ENCODE peak calls at places on chromosome 4, in ten cellular contexts. E, I, X, Q, R, G, O, B, Y and Z are unnamed samples.

GRCh38 chr4:171130126-171130801 is 682.9 kb upstream of the GALNTL6 start:
- DNase-seq in E (peak; percentile 1), I (no peak), X (no peak), Q (no peak), R (no peak), G (no peak), O (no peak), B (no peak), Y (no peak), Z (no peak)

GRCh38 chr4:31655328-31655727 is 935.2 kb downstream of the PCDH7 start:
- DNase-seq in E (no peak), I (peak; percentile 1), X (no peak), Q (no peak), R (no peak), G (no peak), O (no peak), B (no peak), Y (peak; percentile 33), Z (no peak)

GRCh38 chr4:41181037-41181436 is 33.3 kb downstream of the APBB2 start:
- DNase-seq in E (no peak), I (no peak), X (no peak), Q (no peak), R (no peak), G (no peak), O (no peak), B (no peak), Y (no peak), Z (no peak)

GRCh38 chr4:76090241-76090691 is 15.8 kb downstream of the ART3 start:
- DNase-seq in E (no peak), I (peak; percentile 72), X (no peak), Q (no peak), R (no peak), G (no peak), O (no peak), B (peak; percentile 81), Y (peak; percentile 68), Z (peak; percentile 88)

GRCh38 chr4:120755864-120756263 is 166.7 kb downstream of the PRDM5 start:
- DNase-seq in E (no peak), I (no peak), X (no peak), Q (no peak), R (no peak), G (no peak), O (no peak), B (no peak), Y (no peak), Z (no peak)

GRCh38 chr4:20284990-20285389 is 33.3 kb downstream of the SLIT2 start:
- DNase-seq in E (no peak), I (peak; percentile 29), X (no peak), Q (no peak), R (no peak), G (no peak), O (no peak), B (no peak), Y (no peak), Z (peak; percentile 31)

GRCh38 chr4:145935253-145936141 is 3.1 kb downstream of the ZNF827 start:
- DNase-seq in E (peak; percentile 59), I (no peak), X (peak; percentile 50), Q (no peak), R (no peak), G (no peak), O (peak; percentile 37), B (peak; percentile 48), Y (no peak), Z (peak; percentile 29)

GRCh38 chr4:13248621-13249298 is 235.4 kb downstream of the RAB28 start:
- DNase-seq in E (peak; percentile 6), I (peak; percentile 53), X (no peak), Q (no peak), R (no peak), G (no peak), O (no peak), B (no peak), Y (no peak), Z (no peak)

GRCh38 chr4:80208606-80209005 is 11.3 kb downstream of the PRDM8 start:
- DNase-seq in E (no peak), I (no peak), X (no peak), Q (no peak), R (no peak), G (no peak), O (no peak), B (no peak), Y (no peak), Z (no peak)

GRCh38 chr4:30268370-30268769 is 451.8 kb upstream of the PCDH7 start:
- DNase-seq in E (no peak), I (no peak), X (no peak), Q (no peak), R (no peak), G (no peak), O (no peak), B (no peak), Y (no peak), Z (no peak)

GRCh38 chr4:118351851-118352827 is 664 bp downstream of the PRSS12 start:
- DNase-seq in E (peak; percentile 36), I (no peak), X (peak; percentile 28), Q (no peak), R (peak; percentile 35), G (peak; percentile 58), O (peak; percentile 64), B (peak; percentile 47), Y (no peak), Z (peak; percentile 60)

GRCh38 chr4:121192500-121192899 is 28.4 kb upstream of the TNIP3 start:
- DNase-seq in E (no peak), I (peak; percentile 55), X (no peak), Q (peak; percentile 54), R (peak; percentile 33), G (no peak), O (no peak), B (peak; percentile 57), Y (no peak), Z (peak; percentile 48)

GRCh38 chr4:183074288-183074990 is 24.6 kb upstream of the WWC2 start:
- DNase-seq in E (no peak), I (peak; percentile 86), X (no peak), Q (no peak), R (no peak), G (no peak), O (no peak), B (no peak), Y (no peak), Z (no peak)

GRCh38 chr4:98516042-98516440 is 142.4 kb downstream of the TSPAN5 start:
- DNase-seq in E (no peak), I (peak; percentile 78), X (no peak), Q (no peak), R (no peak), G (no peak), O (no peak), B (peak; percentile 70), Y (peak; percentile 76), Z (peak; percentile 65)

GRCh38 chr4:5751073-5751917 is 40.3 kb downstream of the EVC start:
- DNase-seq in E (no peak), I (peak; percentile 95), X (no peak), Q (no peak), R (no peak), G (no peak), O (peak; percentile 36), B (no peak), Y (peak; percentile 99), Z (peak; percentile 54)